ENCODE peak calls at places on chromosome 19, in four cellular contexts. C is heart right ventricle, L is K562, O is mammary epithelial cell. Z is an unnamed sample.
A peak's percentile ranks its signal among the peaks of the same experiment; 100 is the strongest.

GRCh38 chr19:6683971-6684370 is 14.0 kb upstream of the TNFSF14 start:
- DNase-seq in C (no peak), L (no peak), O (no peak), Z (no peak)

GRCh38 chr19:39136225-39136940 is 10.8 kb downstream of the PAK4 start:
- DNase-seq in C (no peak), L (no peak), O (no peak), Z (peak; percentile 59)

GRCh38 chr19:1015782-1016646 is 4.9 kb downstream of the TMEM259 start:
- DNase-seq in C (no peak), L (no peak), O (no peak), Z (peak; percentile 94)

GRCh38 chr19:19068659-19069509 is 5.1 kb downstream of the SLC25A42 start:
- DNase-seq in C (no peak), L (no peak), O (no peak), Z (no peak)

GRCh38 chr19:9865732-9866627 is 30.9 kb downstream of the PIN1 start:
- DNase-seq in C (no peak), L (no peak), O (no peak), Z (no peak)

GRCh38 chr19:33414667-33415605 is 41.4 kb downstream of the CEBPG start:
- DNase-seq in C (no peak), L (no peak), O (no peak), Z (no peak)

GRCh38 chr19:35904312-35905068 is 2.2 kb downstream of the HCST start:
- DNase-seq in C (no peak), L (no peak), O (no peak), Z (no peak)

GRCh38 chr19:49758292-49758691 is 4.8 kb downstream of the TSKS start:
- DNase-seq in C (no peak), L (no peak), O (no peak), Z (peak; percentile 38)

GRCh38 chr19:39410620-39411005 is 1.9 kb upstream of the PLEKHG2 start:
- DNase-seq in C (no peak), L (no peak), O (peak; percentile 35), Z (no peak)

GRCh38 chr19:48963371-48964204 is 1.5 kb upstream of the FTL start:
- DNase-seq in C (peak; percentile 82), L (peak; percentile 92), O (no peak), Z (peak; percentile 94)

GRCh38 chr19:28329429-28329828 is 883.5 kb downstream of the UQCRFS1 start:
- DNase-seq in C (no peak), L (no peak), O (no peak), Z (no peak)

GRCh38 chr19:1651061-1651547 is 1.3 kb downstream of the TCF3 start:
- DNase-seq in C (no peak), L (no peak), O (no peak), Z (peak; percentile 93)

GRCh38 chr19:52066258-52066866 is 17.7 kb upstream of the ZNF432 start:
- DNase-seq in C (no peak), L (no peak), O (no peak), Z (no peak)

GRCh38 chr19:49217382-49217781 is 59.8 kb downstream of the TRPM4 start:
- DNase-seq in C (peak; percentile 65), L (peak; percentile 1), O (no peak), Z (no peak)

GRCh38 chr19:40921005-40921897 is 39.2 kb upstream of the CYP2A7 start:
- DNase-seq in C (no peak), L (no peak), O (no peak), Z (no peak)

GRCh38 chr19:48371367-48371766 is 7.2 kb downstream of the SYNGR4 start:
- DNase-seq in C (no peak), L (no peak), O (no peak), Z (no peak)

GRCh38 chr19:36113895-36114762 is 546 bp downstream of the POLR2I start:
- DNase-seq in C (peak; percentile 38), L (peak; percentile 36), O (peak; percentile 42), Z (peak; percentile 83)

DNA sequence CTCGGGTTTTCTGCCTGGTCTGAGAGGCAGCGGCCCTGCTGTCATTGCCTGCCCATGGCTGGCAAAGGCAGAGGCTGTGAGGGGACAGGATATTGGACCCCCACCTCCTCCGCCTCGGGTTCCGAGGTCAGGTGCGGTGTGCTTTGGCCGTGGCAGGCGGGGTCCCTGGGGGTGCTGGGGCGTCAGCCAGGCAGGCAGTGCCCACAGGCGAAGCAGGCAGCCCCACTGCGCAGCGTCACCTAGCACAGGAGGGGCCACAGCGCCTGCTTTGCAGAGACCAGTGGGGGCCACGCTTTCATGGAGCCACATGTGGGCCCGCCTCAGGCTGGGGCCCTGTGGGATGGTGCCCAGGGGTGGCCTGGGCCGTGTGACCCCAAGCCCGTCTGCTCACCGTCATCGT is 96.0 kb downstream of the KDM4B start:
- DNase-seq in C (no peak), L (no peak), O (no peak), Z (no peak)
- H3K36me3 ChIP-seq in C (peaks cover 61% of the 10 kb centered on the region), L (peaks cover 5% of the 10 kb centered on the region), O (no peaks in the 10 kb centered on the region), Z (no peaks in the 10 kb centered on the region)

DNA sequence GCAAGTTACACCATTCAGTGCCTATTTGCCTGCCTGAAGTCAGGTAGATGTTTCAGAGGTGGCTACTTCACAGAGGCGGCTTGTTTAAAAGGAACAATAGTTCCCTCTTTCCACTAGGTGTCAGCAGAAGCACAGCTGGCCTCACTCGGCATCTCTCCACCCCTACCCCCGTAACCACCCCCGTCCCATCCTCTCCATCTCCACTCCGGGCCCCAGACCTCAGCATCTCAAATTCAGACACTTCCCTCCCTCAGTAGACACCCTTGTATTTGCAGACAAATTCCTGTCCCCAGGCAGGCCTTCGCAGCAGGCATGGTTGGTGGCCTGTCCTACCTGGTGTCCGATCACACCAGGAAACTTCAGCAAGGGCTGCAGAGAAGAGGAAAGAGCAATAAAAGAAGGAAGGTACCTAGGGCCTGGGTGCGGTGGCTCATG is 9.1 kb upstream of the DPP9 start:
- DNase-seq in C (peak; percentile 44), L (peak; percentile 75), O (peak; percentile 43), Z (peak; percentile 94)
- H3K4me3 ChIP-seq in C (no peak overlapping the region), L (no peak overlapping the region), O (no peak overlapping the region), Z (no peak overlapping the region)

DNA sequence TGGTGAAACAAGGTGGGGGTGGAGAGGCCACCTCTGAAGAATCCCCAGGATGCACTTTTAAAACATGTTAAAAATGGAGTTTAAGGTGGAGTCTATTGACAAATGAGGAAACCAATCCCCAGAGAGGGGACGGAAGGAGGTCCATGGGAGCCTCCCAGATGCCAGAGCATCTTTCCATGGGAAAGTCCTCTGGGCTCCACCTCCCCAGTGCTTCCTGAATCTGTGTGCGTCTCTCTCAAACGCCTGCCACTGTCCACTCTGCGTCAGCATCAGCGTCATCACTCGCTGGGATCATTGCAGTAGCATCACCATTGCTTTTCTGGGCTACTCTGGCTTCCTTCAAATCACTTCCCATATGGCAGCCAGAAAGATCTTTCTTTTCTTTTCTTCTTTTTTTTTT is 6.2 kb downstream of the GPR4 start:
- DNase-seq in C (peak; percentile 73), L (no peak), O (no peak), Z (no peak)
- H3K27me3 ChIP-seq in C (no peaks in the 10 kb centered on the region), L (peaks cover 36% of the 10 kb centered on the region), O (peaks cover 6% of the 10 kb centered on the region), Z (peaks cover 49% of the 10 kb centered on the region)

GRCh38 chr19:3004522-3004921 is 24.6 kb downstream of the TLE2 start:
- DNase-seq in C (no peak), L (no peak), O (no peak), Z (no peak)

GRCh38 chr19:3007975-3008374 is 21.1 kb downstream of the TLE2 start:
- DNase-seq in C (no peak), L (no peak), O (no peak), Z (no peak)

GRCh38 chr19:3003046-3003445 is 25.7 kb downstream of the TLE6 start:
- DNase-seq in C (no peak), L (no peak), O (no peak), Z (no peak)

GRCh38 chr19:3006075-3006767 is 22.9 kb downstream of the TLE2 start:
- DNase-seq in C (no peak), L (peak; percentile 93), O (no peak), Z (peak; percentile 98)

DNA sequence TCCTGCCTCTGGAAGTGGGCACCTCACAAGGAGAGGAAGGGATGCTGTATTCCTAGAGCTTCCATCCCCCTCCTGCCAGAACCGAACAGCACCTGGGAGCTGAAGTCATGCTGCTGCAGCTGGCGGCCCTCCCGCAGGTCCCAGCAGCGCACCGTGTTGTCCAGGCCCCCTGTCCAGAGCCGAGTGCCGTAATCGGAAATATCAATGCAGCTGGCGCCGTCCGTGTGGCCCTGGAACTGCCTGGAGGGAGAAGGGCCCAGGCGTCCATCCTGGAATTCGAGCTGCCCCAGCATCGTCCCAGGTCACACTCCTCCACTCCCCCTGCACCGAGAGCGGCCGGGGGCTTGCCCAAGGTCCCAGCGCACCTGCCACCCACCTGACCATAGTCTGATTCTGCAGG is 23.7 kb downstream of the TLE2 start:
- DNase-seq in C (no peak), L (no peak), O (no peak), Z (no peak)
- H3K36me3 ChIP-seq in C (peaks cover 26% of the 10 kb centered on the region), L (no peaks in the 10 kb centered on the region), O (no peaks in the 10 kb centered on the region), Z (peaks cover 2% of the 10 kb centered on the region)

GRCh38 chr19:58203814-58204475 is 21.1 kb downstream of the ZNF274 start:
- DNase-seq in C (no peak), L (no peak), O (no peak), Z (no peak)

GRCh38 chr19:58209577-58209976 is 19.1 kb upstream of the ZNF544 start:
- DNase-seq in C (no peak), L (no peak), O (no peak), Z (no peak)

GRCh38 chr19:58204566-58204965 is 21.7 kb downstream of the ZNF274 start:
- DNase-seq in C (no peak), L (no peak), O (no peak), Z (no peak)
- H3K4me3 ChIP-seq in C (no peak overlapping the region), L (no peak overlapping the region), O (no peak overlapping the region), Z (no peak overlapping the region)

DNA sequence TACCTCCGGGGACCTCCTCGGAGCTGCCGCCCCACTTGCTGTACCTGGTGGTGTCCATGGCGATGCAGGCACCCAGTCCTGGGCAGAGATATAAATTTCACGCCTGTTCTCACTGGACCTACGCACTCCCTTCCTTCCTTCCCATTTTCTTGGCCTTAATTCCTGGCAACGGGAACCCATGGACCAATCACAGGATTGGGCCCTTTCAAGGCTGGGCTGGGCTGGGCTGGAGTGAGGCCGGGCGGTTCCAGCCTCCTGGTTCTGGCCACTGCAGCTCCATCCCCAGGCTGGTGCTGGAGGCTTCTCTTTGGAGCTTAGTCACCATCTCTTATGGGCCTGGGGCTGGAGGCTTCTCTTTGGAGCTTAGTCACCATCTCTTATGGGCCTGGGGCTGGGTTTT is at the start of gene CLEC4G:
- DNase-seq in C (no peak), L (no peak), O (no peak), Z (no peak)
- H3K27me3 ChIP-seq in C (peaks cover 8% of the 10 kb centered on the region), L (peaks cover 46% of the 10 kb centered on the region), O (peaks cover 24% of the 10 kb centered on the region), Z (peaks cover 39% of the 10 kb centered on the region)

GRCh38 chr19:44891016-44891882 is at the start of gene TOMM40:
- DNase-seq in C (no peak), L (no peak), O (no peak), Z (peak; percentile 86)

GRCh38 chr19:44890366-44891015 is 563 bp upstream of the TOMM40 start:
- DNase-seq in C (peak; percentile 100), L (peak; percentile 98), O (peak; percentile 100), Z (peak; percentile 99)

GRCh38 chr19:44892932-44893331 is 1.9 kb downstream of the TOMM40 start:
- DNase-seq in C (no peak), L (no peak), O (no peak), Z (no peak)

GRCh38 chr19:44887648-44888047 is 3.4 kb upstream of the TOMM40 start:
- DNase-seq in C (no peak), L (no peak), O (no peak), Z (no peak)

GRCh38 chr19:44889830-44890365 is 1.2 kb upstream of the TOMM40 start:
- DNase-seq in C (no peak), L (no peak), O (no peak), Z (no peak)
- H3K36me3 ChIP-seq in C (peaks cover 65% of the 10 kb centered on the region), L (peaks cover 48% of the 10 kb centered on the region), O (peaks cover 9% of the 10 kb centered on the region), Z (peaks cover 29% of the 10 kb centered on the region)

GRCh38 chr19:11684987-11685675 is 53.6 kb downstream of the ZNF823 start:
- DNase-seq in C (no peak), L (no peak), O (no peak), Z (no peak)
- H3K4me3 ChIP-seq in C (no peak overlapping the region), L (no peak overlapping the region), O (no peak overlapping the region), Z (no peak overlapping the region)

GRCh38 chr19:54439174-54439851 is 9.7 kb upstream of the LENG8 start:
- DNase-seq in C (no peak), L (peak; percentile 50), O (peak; percentile 46), Z (peak; percentile 92)
- H3K27me3 ChIP-seq in C (no peaks in the 10 kb centered on the region), L (no peaks in the 10 kb centered on the region), O (no peaks in the 10 kb centered on the region), Z (no peaks in the 10 kb centered on the region)